ENCODE peak calls at places on chromosomes 6 and 20, in eight cellular contexts. V is transverse colon, P is tibial nerve, M is A549, H is esophagus muscularis mucosa, Z is H1, A is K562, G is stomach. D is an unnamed sample.

GRCh38 chr6:138863331-138863730 is 67.4 kb downstream of the ECT2L start:
- DNase-seq in A (no peak), Z (no peak), V (no peak), G (no peak), P (no peak), H (no peak), M (no peak), D (no peak)

GRCh38 chr6:137868721-137869631 is 1.9 kb downstream of the TNFAIP3 start:
- DNase-seq in P (no peak), Z (no peak), M (no peak), V (no peak), A (no peak), H (no peak), G (no peak), D (no peak)

GRCh38 chr6:45955597-45955996 is 60.1 kb downstream of the CLIC5 start:
- DNase-seq in G (no peak), A (no peak), M (no peak), P (no peak), Z (no peak), V (no peak), H (no peak), D (no peak)

GRCh38 chr6:113281014-113281810 is 575.9 kb upstream of the MARCKS start:
- DNase-seq in A (no peak), V (no peak), G (no peak), Z (no peak), H (no peak), M (no peak), P (no peak), D (no peak)

GRCh38 chr20:2217857-2218529 is 77.8 kb upstream of the TGM3 start:
- DNase-seq in H (no peak), Z (no peak), P (peak), G (no peak), A (no peak), M (no peak), V (peak), D (no peak)

GRCh38 chr20:10076126-10077080 is 41.6 kb downstream of the ANKEF1 start:
- DNase-seq in A (no peak), G (peak), H (no peak), M (no peak), V (no peak), P (no peak), Z (no peak), D (no peak)

GRCh38 chr6:38423746-38424145 is 216.0 kb downstream of the BTBD9 start:
- DNase-seq in Z (no peak), V (no peak), M (no peak), P (no peak), G (no peak), H (no peak), A (no peak), D (no peak)

GRCh38 chr6:2179950-2180349 is 65.5 kb downstream of the GMDS start:
- DNase-seq in V (no peak), Z (no peak), G (no peak), H (no peak), A (no peak), P (no peak), M (no peak), D (no peak)

GRCh38 chr20:11569163-11569562 is 348.5 kb upstream of the BTBD3 start:
- DNase-seq in H (no peak), M (no peak), A (no peak), Z (peak), V (no peak), G (no peak), P (no peak), D (no peak)

GRCh38 chr6:40852667-40853383 is 186.2 kb downstream of the UNC5CL start:
- DNase-seq in V (no peak), P (no peak), Z (no peak), G (no peak), M (peak), A (peak), H (no peak), D (no peak)

GRCh38 chr6:93701526-93701925 is 282.2 kb upstream of the EPHA7 start:
- DNase-seq in V (no peak), Z (no peak), M (no peak), G (no peak), P (no peak), A (no peak), H (no peak), D (no peak)

GRCh38 chr6:148037496-148037895 is 305.1 kb upstream of the SASH1 start:
- DNase-seq in M (no peak), H (no peak), V (no peak), A (no peak), Z (no peak), P (no peak), G (no peak), D (no peak)

GRCh38 chr6:86412063-86412462 is 525.3 kb upstream of the HTR1E start:
- DNase-seq in H (no peak), V (no peak), A (no peak), G (no peak), Z (no peak), M (no peak), P (no peak), D (no peak)

GRCh38 chr6:90466191-90466940 is 120.5 kb downstream of the MAP3K7 start:
- DNase-seq in V (no peak), M (no peak), Z (no peak), G (no peak), A (peak), H (no peak), P (no peak), D (no peak)

GRCh38 chr6:111086685-111087084 is 618 bp upstream of the SLC16A10 start:
- DNase-seq in V (no peak), H (no peak), M (no peak), G (no peak), P (no peak), Z (no peak), A (no peak), D (no peak)
- H3K4me3 ChIP-seq in V (peak), H (peak), M (peak), G (peak), P (peak), Z (peak), A (peak), D (peak)

GRCh38 chr6:34855463-34855862 is 32.4 kb downstream of the TAF11 start:
- DNase-seq in G (no peak), H (no peak), Z (no peak), P (no peak), A (no peak), V (no peak), M (no peak), D (no peak)
- TF ChIP-seq CTCF in G (no peak), H (no peak), Z (peak), P (no peak), A (no peak), V (no peak), M (no peak), D (no peak)

DNA sequence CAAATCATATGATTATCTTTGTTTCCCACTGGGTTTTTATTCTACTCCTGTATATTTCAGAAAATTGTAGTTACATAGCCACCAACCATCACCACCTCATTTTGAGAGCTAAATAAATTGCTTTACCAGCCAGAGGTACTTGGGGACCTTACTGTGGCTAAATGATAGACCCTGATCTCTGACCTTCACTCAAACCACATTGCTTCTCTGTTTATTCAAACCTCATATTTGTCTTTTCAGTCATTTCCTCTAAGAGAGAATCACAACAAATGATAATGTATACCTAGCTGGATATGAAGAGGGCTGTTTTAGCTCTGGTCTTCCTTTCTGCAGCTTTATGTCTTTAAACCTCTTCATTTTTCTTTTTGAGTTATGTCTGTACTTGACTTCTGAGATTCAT is 142.8 kb downstream of the ADGB start:
- DNase-seq in Z (no peak), A (no peak), G (no peak), M (no peak), V (no peak), H (no peak), P (no peak), D (no peak)
- TF ChIP-seq EP300 in Z (no peak), A (no peak), G (no peak), M (no peak), V (no peak), H (no peak), P (no peak), D (no peak)

GRCh38 chr20:1003920-1004697 is 2.0 kb upstream of the RSPO4 start:
- DNase-seq in Z (no peak), V (no peak), P (no peak), M (no peak), A (no peak), H (no peak), G (no peak), D (peak)

GRCh38 chr20:1001116-1001515 is 995 bp downstream of the RSPO4 start:
- DNase-seq in Z (no peak), H (no peak), M (no peak), P (no peak), G (no peak), A (no peak), V (no peak), D (no peak)

GRCh38 chr20:1005452-1006027 is 3.4 kb upstream of the RSPO4 start:
- DNase-seq in V (peak), H (no peak), A (peak), M (peak), G (no peak), Z (peak), P (no peak), D (no peak)

GRCh38 chr20:1001981-1002681 is at the start of gene RSPO4:
- DNase-seq in G (no peak), Z (no peak), P (no peak), M (no peak), A (no peak), V (no peak), H (no peak), D (no peak)

GRCh38 chr20:1002682-1003561 is 811 bp upstream of the RSPO4 start:
- DNase-seq in Z (no peak), P (no peak), H (no peak), G (no peak), M (no peak), V (no peak), A (peak), D (no peak)
- H3K4me3 ChIP-seq in Z (peak), P (no peak), H (no peak), G (no peak), M (peak), V (no peak), A (no peak), D (peak)

GRCh38 chr20:52001999-52002666 is 189.4 kb downstream of the ZFP64 start:
- DNase-seq in A (no peak), P (no peak), G (no peak), H (no peak), V (no peak), Z (no peak), M (peak), D (no peak)
- TF ChIP-seq CTCF in A (peak), P (no peak), G (no peak), H (no peak), V (no peak), Z (no peak), M (no peak), D (no peak)

GRCh38 chr20:16004108-16004854 is 569.0 kb downstream of the KIF16B start:
- DNase-seq in A (no peak), M (no peak), V (no peak), P (no peak), H (no peak), G (peak), Z (no peak), D (no peak)
- TF ChIP-seq EP300 in A (no peak), M (no peak), V (no peak), P (no peak), H (no peak), G (no peak), Z (no peak), D (no peak)

DNA sequence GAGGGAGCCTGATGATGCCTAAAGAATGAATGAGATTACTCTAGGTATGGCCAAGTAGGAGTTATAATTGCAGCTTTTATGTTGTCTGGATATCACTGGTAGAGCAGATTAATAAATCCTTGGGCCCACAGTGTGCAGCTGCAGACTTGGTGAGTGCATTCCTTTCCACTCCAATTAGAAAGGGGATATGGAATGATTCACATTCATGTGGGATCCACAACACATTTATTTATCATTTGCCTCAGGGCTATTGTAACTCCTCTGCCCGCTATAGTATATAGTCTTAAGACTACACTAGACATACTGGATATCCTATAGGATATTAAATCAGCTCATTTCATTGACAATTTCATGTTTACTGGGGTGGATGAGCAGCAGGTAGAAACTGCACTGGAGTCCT is 11.6 kb upstream of the HLA-G start:
- DNase-seq in H (no peak), G (no peak), A (no peak), V (no peak), M (no peak), Z (no peak), P (no peak), D (no peak)
- H3K4me3 ChIP-seq in H (no peak), G (no peak), A (no peak), V (no peak), M (no peak), Z (no peak), P (no peak), D (no peak)

D was measured in suprapubic skin.